ENCODE peak calls at places on chromosomes 13 and 19, in five cellular contexts. T is cardiac muscle cell, D is H9, Z is fibroblast of lung, M is BE2C. S is an unnamed sample.

GRCh38 chr13:113756441-113757097 is 2.5 kb upstream of the TMEM255B start:
- DNase-seq in T (no peak), D (no peak), Z (no peak), M (no peak), S (no peak)

GRCh38 chr13:35909837-35910236 is 221.3 kb downstream of the DCLK1 start:
- DNase-seq in T (no peak), D (no peak), Z (no peak), M (no peak), S (no peak)

GRCh38 chr19:33553530-33554310 is 32.1 kb upstream of the PEPD start:
- DNase-seq in T (no peak), D (no peak), Z (no peak), M (no peak), S (no peak)

GRCh38 chr13:112450567-112451240 is 74.5 kb downstream of the SPACA7 start:
- DNase-seq in T (no peak), D (no peak), Z (no peak), M (no peak), S (no peak)

GRCh38 chr19:39126593-39127187 is 1.1 kb downstream of the PAK4 start:
- DNase-seq in T (no peak), D (no peak), Z (peak), M (no peak), S (no peak)

GRCh38 chr13:20174656-20175405 is 14.0 kb upstream of the GJA3 start:
- DNase-seq in T (no peak), D (peak), Z (peak), M (peak), S (no peak)

GRCh38 chr19:12899891-12900518 is 9.0 kb downstream of the GCDH start:
- DNase-seq in T (no peak), D (no peak), Z (no peak), M (no peak), S (no peak)

GRCh38 chr19:45492137-45492626 is 4.7 kb downstream of the RTN2 start:
- DNase-seq in T (no peak), D (no peak), Z (no peak), M (no peak), S (no peak)

GRCh38 chr13:20848203-20848602 is 54.3 kb downstream of the XPO4 start:
- DNase-seq in T (no peak), D (no peak), Z (no peak), M (no peak), S (no peak)

GRCh38 chr13:98927954-98928927 is 49.6 kb downstream of the DOCK9 start:
- DNase-seq in T (no peak), D (no peak), Z (peak), M (no peak), S (no peak)

GRCh38 chr19:33288666-33289065 is 13.7 kb downstream of the CEBPA start:
- DNase-seq in T (no peak), D (no peak), Z (no peak), M (no peak), S (no peak)

GRCh38 chr19:30339624-30340525 is 32.3 kb upstream of the ZNF536 start:
- DNase-seq in T (no peak), D (no peak), Z (no peak), M (no peak), S (no peak)

GRCh38 chr19:54439174-54439851 is 9.7 kb upstream of the LENG8 start:
- DNase-seq in T (peak), D (peak), Z (peak), M (peak), S (peak)

GRCh38 chr19:35755550-35756371 is 1.1 kb downstream of the HSPB6 start:
- DNase-seq in T (no peak), D (peak), Z (peak), M (no peak), S (no peak)

GRCh38 chr19:45322744-45323281 is at the start of gene CKM:
- DNase-seq in T (peak), D (no peak), Z (no peak), M (no peak), S (no peak)

GRCh38 chr19:18278521-18279265 is 2.7 kb downstream of the JUND start:
- DNase-seq in T (no peak), D (no peak), Z (no peak), M (no peak), S (no peak)

GRCh38 chr19:18280247-18281081 is 958 bp downstream of the JUND start:
- DNase-seq in T (peak), D (peak), Z (peak), M (peak), S (peak)

GRCh38 chr19:18281082-18282020 is at the start of gene JUND:
- DNase-seq in T (peak), D (peak), Z (peak), M (peak), S (peak)

GRCh38 chr19:18279266-18279515 is 2.2 kb downstream of the JUND start:
- DNase-seq in T (no peak), D (no peak), Z (no peak), M (no peak), S (no peak)

DNA sequence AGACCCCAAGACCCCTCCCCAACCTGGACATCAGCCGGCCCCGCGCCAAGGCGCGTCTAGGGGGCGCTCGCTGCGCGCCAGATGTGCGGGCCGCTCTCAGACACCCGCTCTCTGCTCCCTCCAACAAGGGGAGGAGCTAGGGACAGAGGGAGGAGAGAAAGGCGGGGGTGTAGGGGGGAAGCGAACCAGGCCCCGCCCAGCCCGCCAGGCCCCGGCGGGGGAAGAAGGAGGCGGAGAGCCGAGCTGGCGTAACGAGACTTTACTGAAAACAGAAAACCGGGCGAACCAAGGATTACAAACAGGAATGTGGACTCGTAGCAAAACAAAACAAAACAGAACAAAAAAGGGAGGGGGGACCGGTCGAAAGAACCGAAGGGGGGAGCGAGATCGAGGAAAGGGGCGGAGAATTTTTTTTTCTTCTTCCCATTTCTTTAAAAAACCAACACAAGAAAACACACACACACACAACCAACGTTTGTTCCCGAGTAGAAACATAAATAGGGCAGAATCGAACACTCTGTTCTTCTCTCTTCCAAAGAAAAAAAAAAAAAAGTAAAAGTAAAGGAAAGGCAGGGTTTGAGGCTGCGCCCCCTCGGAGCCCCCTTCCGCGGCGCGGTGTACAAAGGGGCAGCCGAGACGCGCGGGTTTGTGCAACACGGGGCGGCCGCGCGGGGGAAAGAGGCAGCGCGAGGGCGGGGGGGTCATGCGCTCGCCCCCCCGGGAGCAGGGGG is 1.7 kb downstream of the JUND start:
- DNase-seq in T (peak), D (peak), Z (peak), M (peak), S (peak)
- TF ChIP-seq CTCF in T (peak), D (peak), Z (peak), M (peak), S (peak)

GRCh38 chr19:48303367-48303766 is 22.0 kb upstream of the EMP3 start:
- DNase-seq in T (no peak), D (no peak), Z (no peak), M (no peak), S (no peak)

GRCh38 chr19:48310227-48310626 is 15.1 kb upstream of the EMP3 start:
- DNase-seq in T (no peak), D (no peak), Z (peak), M (no peak), S (no peak)

GRCh38 chr19:48303866-48304265 is 21.5 kb upstream of the EMP3 start:
- DNase-seq in T (no peak), D (no peak), Z (no peak), M (no peak), S (no peak)

GRCh38 chr19:48311384-48311783 is 14.0 kb upstream of the EMP3 start:
- DNase-seq in T (no peak), D (no peak), Z (no peak), M (no peak), S (no peak)

GRCh38 chr19:48308695-48309586 is 16.4 kb upstream of the EMP3 start:
- DNase-seq in T (peak), D (peak), Z (no peak), M (peak), S (no peak)
- TF ChIP-seq CTCF in T (peak), D (peak), Z (peak), M (peak), S (no peak)

DNA sequence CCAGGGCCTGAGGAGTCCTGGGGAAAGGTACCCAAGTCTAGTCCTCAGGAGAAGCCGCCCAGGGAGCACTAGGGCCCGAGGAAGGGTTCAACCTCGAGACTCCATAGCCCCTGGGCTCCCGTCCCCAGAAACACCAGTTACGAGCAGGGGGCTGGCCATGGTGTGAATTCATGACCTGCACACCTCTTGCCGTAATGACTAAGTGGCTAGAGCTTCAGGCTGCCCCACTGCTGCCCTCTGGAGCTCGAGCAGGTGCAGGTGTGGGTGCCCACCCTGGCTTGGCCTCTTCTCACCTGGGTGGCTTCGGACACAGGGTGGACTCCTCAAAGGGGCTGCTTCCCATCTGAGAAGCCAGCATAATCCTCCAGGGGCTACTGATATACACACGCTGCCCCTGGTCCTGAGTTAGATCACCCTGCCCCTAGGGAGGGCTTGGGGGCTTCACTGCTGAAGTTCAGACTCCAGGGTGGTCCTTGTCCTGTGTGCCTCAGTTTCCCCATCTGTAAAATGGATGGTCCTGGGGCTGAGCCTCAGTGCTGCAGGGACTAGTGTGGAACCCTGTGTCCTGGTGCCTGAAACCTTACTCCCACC is 13.6 kb downstream of the SPC24 start:
- DNase-seq in T (no peak), D (peak), Z (no peak), M (no peak), S (no peak)
- TF ChIP-seq CTCF in T (no peak), D (peak), Z (no peak), M (peak), S (no peak)

GRCh38 chr13:49303533-49304252 is 56.0 kb downstream of the CDADC1 start:
- DNase-seq in T (no peak), D (no peak), Z (no peak), M (no peak), S (no peak)

GRCh38 chr13:49302222-49302621 is 54.5 kb downstream of the CDADC1 start:
- DNase-seq in T (no peak), D (no peak), Z (no peak), M (no peak), S (no peak)

GRCh38 chr13:49302817-49303216 is 55.1 kb downstream of the CDADC1 start:
- DNase-seq in T (no peak), D (no peak), Z (no peak), M (no peak), S (no peak)

GRCh38 chr13:49298903-49299605 is 51.3 kb downstream of the CDADC1 start:
- DNase-seq in T (no peak), D (no peak), Z (no peak), M (no peak), S (no peak)

DNA sequence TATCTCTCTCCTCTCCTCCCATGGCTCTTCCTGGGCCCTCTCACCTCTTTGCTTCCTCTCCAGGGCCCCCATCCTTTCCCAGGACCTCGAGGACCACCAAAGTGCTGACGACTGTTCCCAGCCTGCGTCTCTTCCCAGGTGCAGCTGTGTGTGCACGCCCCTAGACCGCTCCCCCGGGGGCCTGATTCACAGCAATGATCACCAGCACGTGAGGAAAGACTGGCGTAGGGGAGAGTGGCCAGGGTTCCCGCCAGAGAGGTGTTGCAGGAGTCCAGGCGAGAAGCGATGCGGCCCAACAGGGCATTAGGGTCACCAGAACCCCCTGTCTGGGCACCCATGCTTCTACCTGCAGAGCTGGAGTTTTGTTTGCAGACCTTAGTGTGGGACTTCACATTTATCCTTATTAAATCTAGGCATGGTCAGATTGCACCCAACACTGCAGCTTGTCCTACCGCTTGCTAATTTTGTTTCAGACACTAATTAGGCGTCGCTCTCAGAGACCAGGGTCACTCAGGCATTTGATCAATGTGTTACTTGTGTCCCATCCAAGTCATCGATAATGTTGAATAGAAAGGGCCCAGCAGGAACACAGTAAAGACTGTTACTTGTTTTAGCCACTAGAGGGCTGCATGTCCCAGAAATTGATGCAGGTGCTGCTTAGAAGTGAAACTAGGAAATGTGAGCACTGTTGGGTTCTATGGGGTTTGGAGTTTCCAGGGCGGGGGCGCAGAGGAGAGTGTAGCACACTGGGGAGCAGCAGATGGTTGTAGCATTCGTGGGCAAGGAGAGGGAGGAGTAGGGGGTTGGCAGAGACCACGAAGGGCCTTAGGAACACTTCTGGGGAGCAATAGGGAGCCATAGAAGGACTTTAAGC is 53.2 kb downstream of the CDADC1 start:
- DNase-seq in T (peak), D (peak), Z (peak), M (peak), S (peak)
- TF ChIP-seq CTCF in T (peak), D (peak), Z (peak), M (peak), S (peak)

GRCh38 chr19:2661615-2662014 is 40.9 kb downstream of the GNG7 start:
- DNase-seq in T (no peak), D (no peak), Z (no peak), M (peak), S (no peak)
- TF ChIP-seq CTCF in T (no peak), D (peak), Z (peak), M (peak), S (no peak)

GRCh38 chr19:989381-990081 is 5.4 kb downstream of the WDR18 start:
- DNase-seq in T (no peak), D (no peak), Z (no peak), M (peak), S (peak)
- TF ChIP-seq CTCF in T (peak), D (peak), Z (peak), M (peak), S (peak)

DNA sequence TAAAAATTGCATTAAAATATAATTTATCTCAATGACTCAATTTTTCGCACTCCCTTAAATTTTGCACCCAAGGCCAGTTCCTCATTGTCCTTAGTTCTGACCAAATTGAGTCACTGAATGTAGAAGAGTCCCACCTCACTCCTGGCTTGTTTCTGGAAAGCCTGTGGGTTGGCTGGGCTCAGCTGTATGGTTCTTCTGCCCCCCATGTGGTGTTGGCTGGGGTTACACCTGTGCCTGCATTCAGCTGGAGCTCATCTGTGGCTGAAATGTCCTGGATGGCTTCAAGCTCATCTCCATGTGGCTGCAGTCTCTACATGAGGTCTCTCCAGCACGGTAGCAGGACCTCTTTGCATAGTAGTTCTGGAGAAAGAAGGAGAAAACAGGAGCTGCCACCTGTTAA is 7.2 kb upstream of the IRGC start:
- DNase-seq in T (no peak), D (no peak), Z (no peak), M (no peak), S (no peak)
- TF ChIP-seq CTCF in T (no peak), D (no peak), Z (no peak), M (no peak), S (no peak)

DNA sequence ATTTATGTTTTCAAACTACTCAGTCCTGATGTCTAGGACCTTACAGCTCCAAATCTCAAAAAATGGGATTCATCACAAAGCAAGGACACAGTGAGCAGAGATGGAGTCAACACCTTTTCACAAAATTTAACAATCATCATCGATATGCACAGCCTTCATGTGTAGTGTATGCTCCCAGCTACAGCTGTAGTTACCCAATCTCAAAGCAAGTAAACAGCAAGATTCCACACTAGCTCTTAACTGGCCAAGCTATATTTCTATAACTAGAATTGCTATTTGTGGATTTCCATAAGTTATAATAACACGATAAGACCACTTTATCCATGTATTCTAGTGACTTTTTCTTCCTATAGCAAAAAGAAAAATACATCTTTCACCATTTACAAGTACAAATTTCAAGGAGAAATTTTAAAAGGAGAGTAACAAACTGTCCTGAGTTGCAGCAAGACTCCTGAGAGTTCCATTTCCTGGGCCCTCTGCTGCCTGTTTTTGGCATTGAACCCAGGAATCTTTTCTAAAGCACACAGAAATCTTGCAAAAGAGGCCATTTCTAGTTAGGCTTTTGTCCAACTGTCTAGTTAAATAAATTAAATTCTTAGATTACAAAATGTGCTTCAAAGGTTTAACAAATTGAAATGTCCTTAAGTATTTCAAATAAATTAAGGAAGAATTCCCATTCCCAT is 460.6 kb downstream of the FGF14 start:
- DNase-seq in T (peak), D (no peak), Z (peak), M (no peak), S (no peak)
- TF ChIP-seq CTCF in T (no peak), D (peak), Z (peak), M (peak), S (no peak)

GRCh38 chr13:102402292-102402691 is 444 bp upstream of the FGF14 start:
- DNase-seq in T (peak), D (peak), Z (peak), M (peak), S (peak)
- TF ChIP-seq CTCF in T (no peak), D (peak), Z (peak), M (peak), S (no peak)

DNA sequence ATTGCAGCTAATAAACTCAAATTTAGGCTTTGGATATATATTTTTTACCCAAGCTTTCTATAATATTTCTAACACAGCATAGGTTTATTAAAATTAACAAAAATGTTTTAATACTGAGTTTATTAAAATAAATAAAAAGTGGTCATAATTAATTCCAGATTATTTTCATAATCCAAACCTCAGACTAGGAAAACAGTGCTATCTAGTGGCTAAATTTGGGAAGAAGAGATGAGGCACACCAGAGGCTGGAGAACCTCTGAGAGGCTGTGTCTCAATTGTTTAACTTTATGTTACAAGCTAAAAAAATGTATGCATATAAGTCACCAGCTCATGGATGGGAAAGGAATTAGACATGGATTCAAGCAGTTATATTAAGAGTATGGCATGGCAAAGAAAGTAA is 392.5 kb downstream of the DIAPH3 start:
- DNase-seq in T (peak), D (no peak), Z (peak), M (no peak), S (no peak)
- TF ChIP-seq CTCF in T (peak), D (peak), Z (peak), M (peak), S (peak)